ENCODE peak calls at places on chromosomes 3 and 15, in five cellular contexts. P, K, M, Y and H are unnamed samples.

GRCh38 chr15:41945701-41946100 is 26.7 kb downstream of the EHD4 start:
- DNase-seq in P (no peak), K (no peak), M (no peak), Y (no peak), H (no peak)

GRCh38 chr15:91338763-91339162 is 238.7 kb downstream of the SV2B start:
- DNase-seq in P (peak), K (peak), M (no peak), Y (no peak), H (no peak)

GRCh38 chr3:58353722-58354553 is 21.2 kb downstream of the PXK start:
- DNase-seq in P (no peak), K (peak), M (no peak), Y (no peak), H (no peak)

GRCh38 chr3:192187485-192188051 is 539.8 kb downstream of the FGF12 start:
- DNase-seq in P (no peak), K (no peak), M (peak), Y (no peak), H (no peak)

GRCh38 chr15:49718234-49718633 is 97.4 kb downstream of the DTWD1 start:
- DNase-seq in P (no peak), K (no peak), M (no peak), Y (no peak), H (no peak)

GRCh38 chr3:98732239-98733054 is 30.7 kb upstream of the ST3GAL6 start:
- DNase-seq in P (peak), K (peak), M (peak), Y (peak), H (no peak)

GRCh38 chr15:77029166-77030041 is 34.5 kb downstream of the PSTPIP1 start:
- DNase-seq in P (peak), K (no peak), M (no peak), Y (no peak), H (no peak)

GRCh38 chr3:14256046-14256445 is 77.4 kb downstream of the LSM3 start:
- DNase-seq in P (no peak), K (no peak), M (peak), Y (no peak), H (no peak)

GRCh38 chr15:72472907-72473669 is 1.0 kb upstream of the ARIH1 start:
- DNase-seq in P (no peak), K (peak), M (peak), Y (no peak), H (no peak)

GRCh38 chr3:146161725-146162047 is 702 bp upstream of the PLOD2 start:
- DNase-seq in P (no peak), K (no peak), M (peak), Y (peak), H (no peak)

GRCh38 chr3:170739410-170739809 is 130.6 kb downstream of the RPL22L1 start:
- DNase-seq in P (no peak), K (no peak), M (no peak), Y (no peak), H (no peak)

GRCh38 chr15:29516929-29517328 is 247.3 kb upstream of the NSMCE3 start:
- DNase-seq in P (no peak), K (peak), M (no peak), Y (no peak), H (no peak)

GRCh38 chr15:42508263-42508690 is 12.8 kb downstream of the SNAP23 start:
- DNase-seq in P (no peak), K (no peak), M (peak), Y (no peak), H (no peak)

GRCh38 chr3:29694783-29695182 is 413.9 kb downstream of the RBMS3 start:
- DNase-seq in P (no peak), K (no peak), M (peak), Y (no peak), H (no peak)

GRCh38 chr15:79816565-79816964 is 80.2 kb downstream of the MTHFS start:
- DNase-seq in P (no peak), K (no peak), M (no peak), Y (no peak), H (no peak)

GRCh38 chr3:118803096-118803476 is 231.6 kb downstream of the IGSF11 start:
- DNase-seq in P (no peak), K (no peak), M (no peak), Y (no peak), H (no peak)

GRCh38 chr3:49702672-49703071 is 13.3 kb downstream of the RNF123 start:
- DNase-seq in P (no peak), K (no peak), M (no peak), Y (no peak), H (no peak)

GRCh38 chr3:46423588-46423987 is 16.5 kb downstream of the CCRL2 start:
- DNase-seq in P (no peak), K (no peak), M (peak), Y (no peak), H (no peak)

GRCh38 chr3:126521122-126521891 is 2.6 kb upstream of the CHST13 start:
- DNase-seq in P (no peak), K (no peak), M (no peak), Y (no peak), H (no peak)

GRCh38 chr3:170233532-170233931 is 11.3 kb downstream of the PRKCI start:
- DNase-seq in P (no peak), K (peak), M (peak), Y (no peak), H (no peak)